ENCODE peak calls at places on chromosomes 7 and 10, in six cellular contexts. J is left ventricle myocardium inferior, Q is cardiac muscle cell, X is ELF-1, T is GM10248, E is NCI-H345. V is an unnamed sample.

GRCh38 chr7:138436388-138436787 is 23.7 kb upstream of the TRIM24 start:
- DNase-seq in J (no peak), Q (no peak), X (no peak), T (no peak), E (no peak), V (no peak)

GRCh38 chr10:61835909-61836232 is 65.6 kb upstream of the ARID5B start:
- DNase-seq in J (no peak), Q (no peak), X (no peak), T (no peak), E (no peak), V (no peak)

GRCh38 chr7:2003931-2004812 is 228.6 kb downstream of the MAD1L1 start:
- DNase-seq in J (peak), Q (no peak), X (no peak), T (no peak), E (no peak), V (peak)

GRCh38 chr10:46559231-46559671 is 2.8 kb upstream of the GPRIN2 start:
- DNase-seq in J (no peak), Q (no peak), X (no peak), T (no peak), E (no peak), V (peak)

GRCh38 chr10:109203616-109204375 is 719.5 kb downstream of the XPNPEP1 start:
- DNase-seq in J (no peak), Q (no peak), X (no peak), T (no peak), E (no peak), V (no peak)

GRCh38 chr10:43958071-43958432 is 309.4 kb upstream of the ZNF32 start:
- DNase-seq in J (no peak), Q (no peak), X (no peak), T (no peak), E (no peak), V (no peak)

GRCh38 chr7:144775735-144776134 is 60.1 kb downstream of the TPK1 start:
- DNase-seq in J (no peak), Q (no peak), X (no peak), T (no peak), E (no peak), V (no peak)

GRCh38 chr10:86348321-86349210 is 18.0 kb downstream of the GRID1 start:
- DNase-seq in J (no peak), Q (peak), X (peak), T (no peak), E (no peak), V (peak)

GRCh38 chr7:23350466-23350865 is 51.3 kb downstream of the MALSU1 start:
- DNase-seq in J (no peak), Q (no peak), X (no peak), T (no peak), E (no peak), V (no peak)

GRCh38 chr10:92969151-92969550 is 91.4 kb upstream of the CYP26C1 start:
- DNase-seq in J (no peak), Q (no peak), X (no peak), T (no peak), E (no peak), V (no peak)

GRCh38 chr10:84342584-84342983 is 14.2 kb downstream of the CCSER2 start:
- DNase-seq in J (no peak), Q (no peak), X (no peak), T (no peak), E (no peak), V (no peak)

GRCh38 chr10:79320785-79321493 is 26.3 kb upstream of the PPIF start:
- DNase-seq in J (no peak), Q (no peak), X (no peak), T (no peak), E (no peak), V (no peak)

GRCh38 chr10:73785721-73786511 is 510 bp downstream of the ZSWIM8 start:
- DNase-seq in J (no peak), Q (peak), X (peak), T (peak), E (no peak), V (no peak)

GRCh38 chr10:128080641-128081040 is 45.6 kb downstream of the MKI67 start:
- DNase-seq in J (no peak), Q (no peak), X (no peak), T (no peak), E (no peak), V (no peak)

GRCh38 chr10:69093933-69094332 is 6.0 kb downstream of the SRGN start:
- DNase-seq in J (no peak), Q (no peak), X (no peak), T (no peak), E (no peak), V (no peak)

GRCh38 chr10:70690584-70690983 is 18.3 kb downstream of the ADAMTS14 start:
- DNase-seq in J (no peak), Q (no peak), X (no peak), T (no peak), E (peak), V (no peak)

GRCh38 chr7:140242057-140243031 is 65.6 kb upstream of the KDM7A start:
- DNase-seq in J (peak), Q (no peak), X (peak), T (no peak), E (no peak), V (peak)